ENCODE peak calls at places on chromosomes 5 and 9, in six cellular contexts. T, S, W, G, B and D are unnamed samples. For H3K4me1, the result is how much of the 10 kb centered on the place peaks cover.

GRCh38 chr5:17118631-17119030 is 98.8 kb upstream of the BASP1 start:
- DNase-seq in T (peak), S (peak), W (peak), G (peak), B (peak), D (no peak)

GRCh38 chr9:27743490-27743889 is 170.2 kb upstream of the C9orf72 start:
- DNase-seq in T (no peak), S (no peak), W (no peak), G (no peak), B (peak), D (no peak)

GRCh38 chr9:16509946-16510504 is 360.4 kb downstream of the BNC2 start:
- DNase-seq in T (no peak), S (no peak), W (no peak), G (no peak), B (no peak), D (no peak)

GRCh38 chr9:114591206-114591853 is 3.8 kb downstream of the ATP6V1G1 start:
- DNase-seq in T (no peak), S (no peak), W (no peak), G (no peak), B (no peak), D (no peak)

GRCh38 chr5:86679529-86679928 is 61.8 kb downstream of the COX7C start:
- DNase-seq in T (no peak), S (peak), W (peak), G (peak), B (peak), D (no peak)

GRCh38 chr5:98453309-98453708 is 320.2 kb upstream of the RGMB start:
- DNase-seq in T (no peak), S (no peak), W (no peak), G (no peak), B (no peak), D (no peak)

GRCh38 chr9:32931129-32931528 is 70.3 kb downstream of the APTX start:
- DNase-seq in T (no peak), S (no peak), W (no peak), G (no peak), B (no peak), D (no peak)

GRCh38 chr5:157744055-157745011 is 821 bp downstream of the LSM11 start:
- DNase-seq in T (peak), S (no peak), W (no peak), G (no peak), B (peak), D (peak)

GRCh38 chr5:68534131-68534940 is 318.8 kb downstream of the PIK3R1 start:
- DNase-seq in T (peak), S (peak), W (no peak), G (no peak), B (peak), D (peak)

GRCh38 chr9:12680341-12680740 is 12.8 kb upstream of the TYRP1 start:
- DNase-seq in T (no peak), S (no peak), W (no peak), G (no peak), B (no peak), D (no peak)

GRCh38 chr5:142360607-142361120 is 35.8 kb upstream of the SPRY4 start:
- DNase-seq in T (no peak), S (peak), W (peak), G (peak), B (peak), D (no peak)

GRCh38 chr9:4417578-4418325 is 72.5 kb upstream of the SLC1A1 start:
- DNase-seq in T (no peak), S (no peak), W (no peak), G (no peak), B (no peak), D (no peak)

GRCh38 chr5:77170196-77170595 is 40.3 kb upstream of the PDE8B start:
- DNase-seq in T (no peak), S (no peak), W (no peak), G (no peak), B (no peak), D (no peak)

GRCh38 chr5:137374110-137374853 is 124.8 kb downstream of the SPOCK1 start:
- DNase-seq in T (no peak), S (no peak), W (no peak), G (no peak), B (peak), D (no peak)
- TF ChIP-seq EP300 in T (no peak), S (no peak), W (no peak), G (no peak), B (no peak), D (no peak)

GRCh38 chr9:83218411-83219090 is 155.6 kb upstream of the RASEF start:
- DNase-seq in T (no peak), S (no peak), W (no peak), G (no peak), B (no peak), D (no peak)

GRCh38 chr9:83220737-83221136 is 157.8 kb upstream of the RASEF start:
- DNase-seq in T (no peak), S (peak), W (no peak), G (no peak), B (no peak), D (no peak)

GRCh38 chr9:83219924-83220438 is 157.0 kb upstream of the RASEF start:
- DNase-seq in T (no peak), S (no peak), W (no peak), G (no peak), B (no peak), D (no peak)

GRCh38 chr9:83219154-83219923 is 156.4 kb upstream of the RASEF start:
- DNase-seq in T (peak), S (peak), W (peak), G (peak), B (peak), D (peak)
- H3K4me3 ChIP-seq in T (peak), S (peak), W (peak), G (peak), B (peak), D (peak)

GRCh38 chr5:52802272-52803011 is 14.7 kb downstream of the ITGA1 start:
- DNase-seq in T (no peak), S (no peak), W (no peak), G (no peak), B (no peak), D (no peak)

GRCh38 chr5:52799358-52799982 is 11.8 kb downstream of the ITGA1 start:
- DNase-seq in T (peak), S (peak), W (no peak), G (peak), B (peak), D (no peak)

GRCh38 chr5:52800394-52801213 is 12.9 kb downstream of the ITGA1 start:
- DNase-seq in T (peak), S (peak), W (peak), G (peak), B (peak), D (peak)

GRCh38 chr5:52799983-52800393 is 12.3 kb downstream of the ITGA1 start:
- DNase-seq in T (peak), S (peak), W (peak), G (peak), B (peak), D (peak)

DNA sequence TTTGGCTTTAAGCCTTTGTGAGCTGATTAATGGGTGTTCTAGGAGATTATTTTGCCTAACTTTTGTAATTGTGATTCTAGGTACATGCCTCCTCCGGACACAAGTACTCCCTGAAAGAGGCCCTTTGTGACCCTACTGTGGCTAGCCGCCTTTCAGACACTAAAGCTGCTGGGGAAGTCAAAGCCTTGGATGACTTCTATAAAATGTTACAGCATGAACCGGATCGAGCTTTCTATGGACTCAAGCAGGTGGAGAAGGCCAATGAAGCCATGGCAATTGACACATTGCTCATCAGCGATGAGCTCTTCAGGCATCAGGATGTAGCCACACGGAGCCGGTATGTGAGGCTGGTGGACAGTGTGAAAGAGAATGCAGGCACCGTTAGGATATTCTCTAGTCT is 13.6 kb downstream of the ITGA1 start:
- DNase-seq in T (no peak), S (no peak), W (no peak), G (no peak), B (no peak), D (no peak)
- H3K4me1 ChIP-seq in T (under half), S (under half), W (under half), G (half or more), B (under half), D (under half)

DNA sequence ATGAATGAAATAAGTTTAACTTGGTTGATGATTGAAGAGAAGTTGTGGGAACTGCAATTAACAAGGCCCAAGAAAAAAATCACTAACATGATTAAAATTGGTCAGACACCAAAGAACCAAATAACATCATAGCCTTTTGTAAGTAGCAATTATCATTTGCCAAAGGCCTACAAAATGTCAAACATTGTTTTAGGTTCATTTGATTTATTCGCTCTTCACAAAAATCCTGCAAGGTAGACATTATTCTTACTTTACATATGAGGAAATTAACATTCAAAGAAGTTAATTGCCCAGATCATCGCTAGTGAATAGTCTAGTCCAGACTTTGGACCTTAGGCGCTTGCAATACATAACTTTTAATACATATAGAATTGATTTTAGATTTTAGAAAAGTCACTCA is 2.6 kb downstream of the POLK start:
- DNase-seq in T (no peak), S (no peak), W (no peak), G (no peak), B (no peak), D (no peak)
- TF ChIP-seq EP300 in T (no peak), S (no peak), W (no peak), G (no peak), B (no peak), D (no peak)

GRCh38 chr5:91636351-91636750 is 253.2 kb upstream of the ARRDC3 start:
- DNase-seq in T (no peak), S (no peak), W (no peak), G (no peak), B (no peak), D (no peak)
- H3K4me3 ChIP-seq in T (no peak), S (no peak), W (no peak), G (no peak), B (no peak), D (no peak)

GRCh38 chr5:149549461-149550266 is 1.6 kb downstream of the CSNK1A1 start:
- DNase-seq in T (peak), S (peak), W (peak), G (no peak), B (peak), D (no peak)
- H3K4me1 ChIP-seq in T (under half), S (under half), W (under half), G (half or more), B (under half), D (under half)

GRCh38 chr9:73090214-73090613 is 61.5 kb upstream of the ANXA1 start:
- DNase-seq in T (no peak), S (no peak), W (no peak), G (no peak), B (no peak), D (no peak)
- TF ChIP-seq EP300 in T (no peak), S (no peak), W (no peak), G (no peak), B (no peak), D (no peak)